ENCODE peak calls at places on chromosomes 3 and 15, in eight cellular contexts. I is CD8-positive, alpha-beta T cell; F is suprapubic skin; R is WTC11; Y is cardiac fibroblast; X is B cell; E is osteocyte; Q is heart left ventricle. H is an unnamed sample.

GRCh38 chr3:33144433-33144832 is 30.6 kb downstream of the CRTAP start:
- DNase-seq in I (peak), F (no peak), R (peak), Y (no peak), X (no peak), E (peak), Q (no peak), H (no peak)

GRCh38 chr15:57259511-57260143 is 116.7 kb upstream of the CGNL1 start:
- DNase-seq in I (no peak), F (no peak), R (peak), Y (no peak), X (peak), E (no peak), Q (no peak), H (no peak)

GRCh38 chr3:158110658-158111018 is 749 bp downstream of the RSRC1 start:
- DNase-seq in I (no peak), F (no peak), R (no peak), Y (no peak), X (no peak), E (no peak), Q (no peak), H (no peak)

GRCh38 chr3:107994954-107995715 is 95.7 kb downstream of the CD47 start:
- DNase-seq in I (no peak), F (no peak), R (no peak), Y (no peak), X (no peak), E (no peak), Q (no peak), H (no peak)

GRCh38 chr3:22907796-22908195 is 295.3 kb upstream of the UBE2E2 start:
- DNase-seq in I (no peak), F (no peak), R (no peak), Y (no peak), X (no peak), E (no peak), Q (no peak), H (no peak)

GRCh38 chr3:72340476-72341379 is 507.5 kb downstream of the SHQ1 start:
- DNase-seq in I (no peak), F (peak), R (no peak), Y (no peak), X (no peak), E (no peak), Q (no peak), H (no peak)

GRCh38 chr3:39915027-39915426 is 105.6 kb downstream of the MYRIP start:
- DNase-seq in I (no peak), F (no peak), R (no peak), Y (no peak), X (no peak), E (no peak), Q (no peak), H (no peak)

GRCh38 chr15:22980189-22981136 is at the start of gene CYFIP1:
- DNase-seq in I (no peak), F (peak), R (peak), Y (peak), X (peak), E (peak), Q (peak), H (no peak)

GRCh38 chr3:186760141-186760813 is 23.1 kb upstream of the EIF4A2 start:
- DNase-seq in I (no peak), F (no peak), R (no peak), Y (no peak), X (no peak), E (no peak), Q (no peak), H (no peak)

GRCh38 chr3:65342084-65342683 is 654.4 kb upstream of the ADAMTS9 start:
- DNase-seq in I (no peak), F (no peak), R (peak), Y (peak), X (no peak), E (no peak), Q (peak), H (no peak)

GRCh38 chr3:40847571-40847992 is 322.8 kb downstream of the ZNF621 start:
- DNase-seq in I (no peak), F (no peak), R (peak), Y (peak), X (no peak), E (peak), Q (peak), H (no peak)

GRCh38 chr3:172259191-172259590 is 189.1 kb downstream of the GHSR start:
- DNase-seq in I (no peak), F (no peak), R (no peak), Y (peak), X (no peak), E (no peak), Q (peak), H (no peak)

GRCh38 chr15:32003558-32003957 is 26.8 kb upstream of the CHRNA7 start:
- DNase-seq in I (no peak), F (no peak), R (no peak), Y (no peak), X (no peak), E (no peak), Q (no peak), H (no peak)

GRCh38 chr3:11719406-11720219 is 75.9 kb upstream of the VGLL4 start:
- DNase-seq in I (peak), F (peak), R (peak), Y (peak), X (peak), E (peak), Q (peak), H (no peak)

GRCh38 chr15:38035701-38036100 is 101.3 kb downstream of the TMCO5A start:
- DNase-seq in I (no peak), F (no peak), R (no peak), Y (peak), X (no peak), E (no peak), Q (no peak), H (no peak)

GRCh38 chr15:68375191-68375631 is 56.8 kb downstream of the ITGA11 start:
- DNase-seq in I (no peak), F (peak), R (no peak), Y (no peak), X (no peak), E (peak), Q (no peak), H (no peak)

GRCh38 chr3:31592764-31593163 is 60.0 kb downstream of the STT3B start:
- DNase-seq in I (no peak), F (no peak), R (no peak), Y (no peak), X (no peak), E (no peak), Q (no peak), H (no peak)

GRCh38 chr3:194397757-194398312 is 1.2 kb downstream of the GP5 start:
- DNase-seq in I (peak), F (no peak), R (peak), Y (no peak), X (no peak), E (no peak), Q (no peak), H (no peak)

GRCh38 chr3:115961390-115961789 is 338.1 kb downstream of the GAP43 start:
- DNase-seq in I (no peak), F (no peak), R (no peak), Y (peak), X (no peak), E (no peak), Q (peak), H (no peak)

GRCh38 chr15:34336947-34337556 is 529 bp downstream of the SLC12A6 start:
- DNase-seq in I (no peak), F (no peak), R (no peak), Y (no peak), X (no peak), E (no peak), Q (no peak), H (no peak)

GRCh38 chr3:143677420-143677819 is 170.8 kb downstream of the SLC9A9 start:
- DNase-seq in I (no peak), F (no peak), R (no peak), Y (no peak), X (no peak), E (no peak), Q (no peak), H (no peak)

DNA sequence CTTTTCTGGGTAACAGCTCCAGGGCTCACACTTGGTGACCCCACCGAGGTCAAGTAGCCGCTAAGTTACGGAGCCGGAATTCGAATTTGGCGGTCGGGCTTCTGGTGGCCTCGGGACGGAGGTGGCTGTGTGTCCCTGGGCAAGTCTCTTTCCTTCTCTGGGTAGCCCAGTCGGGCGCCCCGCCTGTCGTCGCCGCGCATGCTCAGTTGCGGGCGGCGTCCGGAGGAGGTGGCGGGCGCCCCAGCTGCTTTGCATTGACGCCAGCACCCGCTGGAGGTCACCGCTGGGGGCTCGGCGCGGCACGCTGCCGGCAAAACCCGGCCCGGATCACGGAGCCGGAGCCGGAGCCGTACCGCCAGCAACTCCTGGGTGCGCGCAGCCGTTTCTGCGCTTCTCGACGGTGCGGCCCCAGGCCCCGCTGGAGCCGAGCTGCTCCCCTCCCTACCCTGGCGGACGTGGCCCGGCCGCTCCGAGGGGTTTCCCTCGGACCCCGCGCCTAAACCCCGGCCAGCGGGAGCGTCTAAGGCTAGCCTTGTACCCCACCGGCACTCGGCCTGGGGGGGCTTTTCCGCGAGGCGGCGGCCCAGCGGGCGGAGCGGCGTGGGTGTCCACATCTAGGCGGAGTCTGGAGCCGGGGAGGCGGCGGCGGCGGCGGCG is 474 bp upstream of the PDE8A start:
- DNase-seq in I (peak), F (peak), R (peak), Y (peak), X (peak), E (peak), Q (peak), H (peak)
- TF ChIP-seq CTCF in I (no peak), F (peak), R (no peak), Y (no peak), X (no peak), E (peak), Q (peak), H (no peak)

GRCh38 chr3:126083913-126084514 is at the start of gene SLC41A3:
- DNase-seq in I (peak), F (peak), R (peak), Y (peak), X (peak), E (peak), Q (peak), H (peak)
- TF ChIP-seq CTCF in I (peak), F (peak), R (no peak), Y (peak), X (peak), E (peak), Q (peak), H (peak)

GRCh38 chr3:196711838-196712513 is at the start of the genes CEP19 and PIGX:
- DNase-seq in I (peak), F (peak), R (peak), Y (peak), X (peak), E (peak), Q (peak), H (peak)
- TF ChIP-seq CTCF in I (no peak), F (peak), R (no peak), Y (no peak), X (no peak), E (no peak), Q (no peak), H (no peak)

GRCh38 chr3:50483374-50483773 is 20.1 kb downstream of the CACNA2D2 start:
- DNase-seq in I (no peak), F (no peak), R (no peak), Y (no peak), X (no peak), E (no peak), Q (no peak), H (no peak)

GRCh38 chr3:50490438-50490970 is 12.9 kb downstream of the CACNA2D2 start:
- DNase-seq in I (no peak), F (no peak), R (no peak), Y (no peak), X (no peak), E (no peak), Q (no peak), H (no peak)

GRCh38 chr3:50486219-50486888 is 17.1 kb downstream of the CACNA2D2 start:
- DNase-seq in I (no peak), F (no peak), R (no peak), Y (no peak), X (no peak), E (no peak), Q (no peak), H (no peak)

GRCh38 chr3:50484681-50485263 is 18.7 kb downstream of the CACNA2D2 start:
- DNase-seq in I (no peak), F (no peak), R (no peak), Y (no peak), X (no peak), E (no peak), Q (no peak), H (no peak)

DNA sequence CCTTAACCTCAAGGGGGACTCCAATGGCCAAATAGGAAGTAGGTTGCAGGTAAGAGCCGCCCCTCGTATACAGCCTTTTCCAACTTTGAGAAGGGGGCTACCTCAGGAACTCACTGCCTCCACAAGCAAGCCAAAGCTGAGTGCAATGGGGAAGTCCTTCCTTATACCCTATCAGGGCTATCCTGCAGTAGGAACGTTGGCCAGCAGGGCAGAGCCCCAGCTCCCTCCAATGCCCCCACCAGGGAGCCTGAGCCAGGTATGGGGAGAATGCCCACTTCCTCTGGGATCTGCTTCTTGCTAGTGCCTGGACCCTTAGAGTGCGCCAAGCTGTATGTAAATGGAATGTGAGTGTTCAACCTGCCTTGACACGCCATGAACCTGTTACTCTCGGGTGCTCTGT is 16.3 kb downstream of the CACNA2D2 start:
- DNase-seq in I (no peak), F (no peak), R (no peak), Y (no peak), X (no peak), E (no peak), Q (no peak), H (no peak)
- TF ChIP-seq CTCF in I (no peak), F (no peak), R (no peak), Y (no peak), X (no peak), E (no peak), Q (no peak), H (no peak)